ENCODE peak calls at places on chromosomes 6 and 20, in six cellular contexts. E, X, M, T, Q and K are unnamed samples.

GRCh38 chr6:86937219-86938079 is at the start of gene HTR1E:
- DNase-seq in E (peak), X (peak), M (peak), T (no peak), Q (peak), K (peak)

GRCh38 chr6:70099732-70100131 is 203.2 kb downstream of the COL9A1 start:
- DNase-seq in E (no peak), X (no peak), M (no peak), T (no peak), Q (no peak), K (no peak)

GRCh38 chr6:81838724-81839425 is 86.4 kb upstream of the TENT5A start:
- DNase-seq in E (peak), X (no peak), M (no peak), T (no peak), Q (no peak), K (peak)

GRCh38 chr6:35972471-35972985 is 51.6 kb upstream of the SRPK1 start:
- DNase-seq in E (no peak), X (no peak), M (no peak), T (no peak), Q (peak), K (peak)

GRCh38 chr6:99592900-99593299 is 13.7 kb upstream of the PRDM13 start:
- DNase-seq in E (peak), X (no peak), M (no peak), T (no peak), Q (no peak), K (no peak)

GRCh38 chr20:8720089-8720488 is 348.8 kb upstream of the PLCB4 start:
- DNase-seq in E (peak), X (no peak), M (no peak), T (no peak), Q (no peak), K (no peak)

GRCh38 chr6:127022297-127022696 is 96.2 kb upstream of the RSPO3 start:
- DNase-seq in E (peak), X (no peak), M (no peak), T (no peak), Q (no peak), K (no peak)

GRCh38 chr6:8017276-8017701 is 46.9 kb downstream of the BLOC1S5 start:
- DNase-seq in E (no peak), X (no peak), M (no peak), T (peak), Q (no peak), K (no peak)

GRCh38 chr6:29723666-29724588 is 693 bp downstream of the HLA-F start:
- DNase-seq in E (peak), X (no peak), M (no peak), T (peak), Q (peak), K (peak)

GRCh38 chr20:33554914-33555420 is 65.1 kb downstream of the CBFA2T2 start:
- DNase-seq in E (peak), X (peak), M (peak), T (peak), Q (peak), K (peak)

DNA sequence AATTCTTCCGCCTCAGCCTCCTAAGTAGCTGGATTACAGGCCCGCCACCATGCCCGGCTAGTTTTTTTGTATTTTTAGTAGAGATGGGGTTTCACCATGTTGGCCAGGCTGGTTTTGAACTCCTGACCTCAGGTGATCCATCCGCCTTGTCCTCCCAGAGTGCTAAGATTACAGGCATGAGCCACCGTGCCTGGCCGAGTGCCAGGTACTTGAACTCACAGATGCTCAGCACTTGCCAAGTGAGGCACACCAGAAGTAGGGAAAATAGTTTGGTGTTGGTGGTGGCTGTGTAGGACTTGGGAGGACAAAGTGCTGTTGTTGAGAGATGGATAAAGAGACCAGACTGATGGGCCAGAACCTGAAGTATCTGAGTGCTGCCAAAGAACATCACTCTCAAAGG is 40.0 kb upstream of the MBOAT1 start:
- DNase-seq in E (no peak), X (no peak), M (no peak), T (no peak), Q (no peak), K (no peak)
- TF ChIP-seq EZH2phosphoT487 in E (no peak), X (no peak), M (no peak), T (no peak), Q (no peak), K (no peak)

DNA sequence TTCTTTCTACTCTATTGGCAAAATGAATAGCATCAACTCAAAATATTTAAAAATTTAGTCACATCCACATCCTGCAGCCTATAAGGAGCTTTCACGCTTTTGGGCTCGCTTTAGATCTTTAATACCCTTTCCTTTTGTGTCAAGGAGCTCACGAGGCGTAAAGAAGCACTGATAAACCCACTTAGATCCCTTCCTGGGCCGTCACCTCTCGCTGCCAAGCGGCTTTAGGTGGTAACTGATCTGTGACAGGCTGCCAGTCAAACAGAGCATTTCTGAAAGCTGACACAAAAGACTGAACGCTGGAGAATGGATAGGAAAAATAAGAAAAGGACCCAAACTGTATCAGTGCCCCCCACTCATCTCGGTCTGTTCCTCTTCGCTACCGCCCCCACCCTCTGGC is 385.7 kb upstream of the MMS22L start:
- DNase-seq in E (no peak), X (no peak), M (no peak), T (peak), Q (peak), K (peak)
- TF ChIP-seq EZH2phosphoT487 in E (no peak), X (no peak), M (no peak), T (no peak), Q (peak), K (no peak)

GRCh38 chr20:38145094-38146075 is 19.7 kb downstream of the TGM2 start:
- DNase-seq in E (peak), X (no peak), M (peak), T (no peak), Q (no peak), K (no peak)
- TF ChIP-seq EZH2phosphoT487 in E (no peak), X (no peak), M (no peak), T (no peak), Q (no peak), K (no peak)

DNA sequence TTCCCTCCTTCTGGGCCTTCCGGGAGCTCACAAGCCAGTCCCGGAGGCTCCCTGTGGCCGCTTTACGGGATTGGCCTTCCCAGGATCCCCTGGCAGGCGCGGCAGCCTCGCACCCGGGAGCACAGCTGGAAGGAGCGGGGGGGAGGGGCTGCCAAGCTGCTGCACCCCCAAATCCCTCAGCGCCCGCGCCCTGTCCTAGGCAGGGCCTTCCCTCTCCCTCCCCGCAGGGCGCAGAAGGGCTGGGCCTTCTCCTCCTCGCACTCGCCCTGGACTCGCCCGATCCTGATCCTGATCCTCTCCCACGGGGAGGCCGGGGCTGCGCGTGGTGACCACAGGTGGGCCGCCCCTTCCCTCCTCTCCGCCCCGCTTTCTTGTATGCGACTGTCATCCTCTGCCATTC is 146.4 kb downstream of the FNDC1 start:
- DNase-seq in E (no peak), X (no peak), M (no peak), T (no peak), Q (no peak), K (no peak)
- TF ChIP-seq EZH2phosphoT487 in E (no peak), X (no peak), M (no peak), T (no peak), Q (no peak), K (no peak)

DNA sequence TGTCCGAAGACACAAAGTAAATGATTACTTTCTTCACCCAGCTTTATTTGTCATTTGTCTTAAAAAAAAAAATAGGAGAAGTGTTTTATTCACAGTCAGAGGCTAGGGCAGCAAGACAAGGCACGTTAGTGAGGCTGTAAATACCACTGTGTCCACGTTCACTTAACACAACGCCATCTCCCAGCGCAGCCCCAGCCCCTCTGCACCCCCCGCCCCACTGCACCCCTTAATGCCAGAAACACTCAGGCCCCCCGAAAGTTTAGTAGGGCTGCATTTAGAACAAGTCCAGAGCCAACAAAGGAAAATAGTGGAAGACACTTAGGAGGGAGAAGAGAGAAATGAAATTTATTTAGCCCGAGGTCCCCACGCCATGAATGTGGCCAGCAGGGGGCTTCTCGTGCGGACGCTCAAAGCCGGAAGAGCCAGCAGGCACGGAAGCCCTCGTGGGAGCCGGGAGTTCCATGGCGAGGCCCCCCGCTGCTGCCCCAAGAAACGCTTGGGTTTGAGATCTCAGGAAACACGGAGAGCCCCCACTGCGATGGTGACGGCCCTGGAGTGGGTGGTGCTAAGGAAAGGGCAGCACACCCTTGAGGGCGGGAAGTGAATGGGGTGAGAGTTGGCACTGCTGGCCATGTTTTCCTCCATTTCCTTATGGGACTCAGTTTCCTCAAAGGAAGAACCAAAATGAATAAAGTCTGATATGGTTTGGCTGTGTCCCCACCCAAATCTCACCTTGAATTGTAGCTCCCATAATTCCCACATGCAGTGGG is 50.2 kb downstream of the IYD start:
- DNase-seq in E (peak), X (peak), M (peak), T (peak), Q (peak), K (peak)
- TF ChIP-seq EZH2phosphoT487 in E (no peak), X (no peak), M (no peak), T (no peak), Q (no peak), K (no peak)

GRCh38 chr20:34558320-34559202 is at the start of gene MAP1LC3A:
- DNase-seq in E (peak), X (no peak), M (peak), T (no peak), Q (peak), K (peak)

GRCh38 chr20:34559311-34560140 is 1.0 kb downstream of the MAP1LC3A start:
- DNase-seq in E (peak), X (no peak), M (no peak), T (no peak), Q (peak), K (peak)

GRCh38 chr20:34560614-34561013 is 2.1 kb downstream of the MAP1LC3A start:
- DNase-seq in E (no peak), X (no peak), M (no peak), T (no peak), Q (no peak), K (no peak)

GRCh38 chr20:34560141-34560523 is 1.6 kb downstream of the MAP1LC3A start:
- DNase-seq in E (no peak), X (no peak), M (no peak), T (no peak), Q (no peak), K (no peak)

DNA sequence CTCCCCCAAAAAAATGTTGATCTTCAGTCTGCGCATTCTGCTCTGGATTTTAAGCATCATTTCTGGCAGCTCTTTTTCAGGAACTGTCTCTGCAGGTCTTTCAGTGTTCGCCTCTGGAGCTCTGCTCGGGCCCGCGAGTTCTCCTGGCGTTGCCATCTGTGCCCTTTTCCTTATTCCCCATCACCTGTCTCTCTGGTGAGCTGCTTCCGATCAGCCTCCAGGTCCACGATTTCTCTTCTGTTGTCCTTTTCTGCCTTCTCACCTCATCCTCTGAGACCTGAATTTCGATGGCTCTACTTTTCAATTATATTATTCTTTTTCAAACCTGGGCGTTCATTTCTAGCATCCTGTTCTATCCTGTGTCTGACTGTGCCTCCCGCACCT is 590 bp upstream of the MAP1LC3A start:
- DNase-seq in E (peak), X (no peak), M (no peak), T (no peak), Q (no peak), K (no peak)
- TF ChIP-seq EZH2phosphoT487 in E (no peak), X (no peak), M (no peak), T (no peak), Q (no peak), K (no peak)

DNA sequence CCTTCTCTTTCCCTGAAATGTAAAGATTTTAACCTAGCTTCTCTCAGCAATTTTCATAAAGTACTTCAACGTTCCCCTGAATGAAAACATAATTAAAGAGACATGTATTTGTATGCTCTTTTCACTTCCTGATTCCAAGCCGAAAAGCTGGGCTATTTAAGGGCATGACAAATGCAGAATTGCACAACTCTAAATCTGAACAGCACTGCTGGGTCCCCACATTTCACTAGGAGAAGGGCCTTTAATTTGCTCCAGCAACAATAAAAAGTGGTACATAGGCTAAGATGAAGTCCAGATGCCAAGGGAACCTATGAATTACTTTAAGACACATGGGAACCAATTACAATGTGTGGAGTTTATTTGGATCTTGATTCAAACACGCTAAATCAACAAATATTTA is 42.0 kb downstream of the IRAK1BP1 start:
- DNase-seq in E (peak), X (no peak), M (no peak), T (peak), Q (no peak), K (no peak)
- TF ChIP-seq EZH2phosphoT487 in E (no peak), X (no peak), M (no peak), T (no peak), Q (no peak), K (no peak)

GRCh38 chr6:34059136-34059731 is 86.7 kb downstream of the GRM4 start:
- DNase-seq in E (peak), X (no peak), M (no peak), T (no peak), Q (no peak), K (no peak)

GRCh38 chr6:34061348-34061747 is 84.5 kb downstream of the GRM4 start:
- DNase-seq in E (no peak), X (no peak), M (no peak), T (no peak), Q (no peak), K (no peak)

GRCh38 chr6:34057790-34058189 is 88.1 kb downstream of the GRM4 start:
- DNase-seq in E (peak), X (no peak), M (no peak), T (no peak), Q (no peak), K (no peak)

GRCh38 chr6:34062156-34062555 is 83.7 kb downstream of the GRM4 start:
- DNase-seq in E (no peak), X (no peak), M (no peak), T (no peak), Q (no peak), K (no peak)

GRCh38 chr6:34059914-34060313 is 86.0 kb downstream of the GRM4 start:
- DNase-seq in E (peak), X (no peak), M (no peak), T (no peak), Q (no peak), K (no peak)
- TF ChIP-seq EZH2phosphoT487 in E (no peak), X (no peak), M (no peak), T (no peak), Q (no peak), K (no peak)

DNA sequence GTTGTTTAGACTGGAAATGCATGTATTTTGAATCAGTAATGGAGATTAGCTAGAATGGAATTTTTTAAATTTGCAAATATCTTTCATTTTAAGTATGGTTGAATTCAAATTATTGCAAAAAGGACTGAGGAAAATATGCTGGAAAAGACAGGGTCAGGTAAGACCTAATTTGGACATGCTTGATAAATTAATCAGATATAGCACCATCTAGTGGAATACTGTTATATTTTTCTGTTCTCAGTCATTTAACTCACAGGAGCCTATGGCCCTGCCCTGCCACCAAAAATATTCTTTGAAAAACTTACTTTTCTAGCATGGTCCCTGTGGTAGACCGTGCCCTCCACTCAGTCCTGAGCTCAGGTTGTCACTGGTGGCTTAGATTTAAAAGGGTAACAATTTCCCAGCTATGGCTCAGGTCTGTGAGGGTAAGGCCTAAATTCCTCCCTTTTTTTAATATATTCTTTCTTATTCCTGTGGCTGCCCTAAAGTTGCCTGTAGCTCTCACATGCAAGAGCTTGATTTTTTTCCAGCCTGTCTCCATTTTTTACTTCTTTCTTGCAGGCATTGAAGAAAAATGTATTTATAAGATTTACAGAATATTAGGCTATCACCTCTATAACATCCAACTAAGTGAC is 25.3 kb upstream of the KIAA1586 start:
- DNase-seq in E (peak), X (peak), M (peak), T (peak), Q (peak), K (peak)
- TF ChIP-seq EZH2phosphoT487 in E (no peak), X (no peak), M (no peak), T (no peak), Q (no peak), K (no peak)

DNA sequence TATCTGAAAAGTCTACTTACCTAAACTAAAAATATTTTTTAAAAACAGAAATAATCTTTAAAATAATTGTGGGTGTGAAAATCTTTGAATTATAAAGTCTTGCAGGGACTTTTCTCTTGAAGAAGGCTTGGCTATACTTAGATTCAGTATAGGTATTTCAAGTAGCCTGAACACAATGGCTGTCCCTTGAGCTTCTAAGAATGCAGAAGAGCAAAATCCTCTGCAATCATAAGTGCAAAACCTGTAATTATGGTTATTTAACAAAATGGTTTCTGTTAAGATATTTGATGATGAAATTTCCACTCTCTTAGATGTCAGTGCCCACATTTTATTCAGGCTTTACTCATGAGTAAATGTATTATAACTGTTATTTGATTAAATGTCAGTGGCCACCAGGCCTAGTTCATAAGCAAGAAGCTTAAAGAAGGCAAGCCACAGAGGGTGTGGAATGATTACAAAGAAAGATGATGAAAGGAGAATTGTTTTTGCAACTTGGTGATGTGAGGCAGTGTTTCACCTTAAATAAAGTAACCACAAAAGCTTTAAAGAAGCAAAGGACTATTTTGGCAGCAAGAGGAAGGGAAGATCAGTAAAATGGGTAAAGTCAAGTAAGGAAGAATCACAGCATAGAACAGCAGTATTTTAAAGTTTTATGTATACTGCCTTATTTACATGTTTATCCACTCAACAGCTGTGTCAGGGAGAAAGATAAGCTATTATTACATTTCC is 351.3 kb upstream of the RUNX2 start:
- DNase-seq in E (peak), X (no peak), M (no peak), T (no peak), Q (no peak), K (no peak)
- TF ChIP-seq EZH2phosphoT487 in E (no peak), X (no peak), M (no peak), T (no peak), Q (no peak), K (no peak)